ENCODE peak calls at places on chromosomes 12 and 14, in nine cellular contexts. E is adipocyte; O is stimulated activated CD8-positive, alpha-beta memory T cell treated with anti-CD3 and anti-CD28 coated beads, Interleukin-4, amount 100 ng/mL, for 24 hours; W is H9; F is frontal cortex; K is GM03348; C is stimulated activated effector memory CD8-positive, alpha-beta T cell treated with anti-CD3 and anti-CD28 coated beads, Interleukin-12 subunit alpha, Interleukin-12 subunit beta, amount 100 ng/mL, for 72 hours; V is right atrium auricular region; Z is NCI-H187. R is an unnamed sample.

GRCh38 chr12:124039276-124039675 is 66.3 kb downstream of the ZNF664 start:
- DNase-seq in E (peak; percentile 67), O (no peak), W (no peak), F (no peak), K (peak; percentile 72), C (no peak), V (no peak), Z (no peak), R (peak; percentile 53)

GRCh38 chr14:68282479-68283377 is 463.1 kb downstream of the RAD51B start:
- DNase-seq in E (no peak), O (no peak), W (no peak), F (no peak), K (no peak), C (no peak), V (no peak), Z (no peak), R (no peak)

GRCh38 chr12:24562761-24563392 is 386.0 kb downstream of the BCAT1 start:
- DNase-seq in E (peak; percentile 50), O (no peak), W (peak; percentile 66), F (peak; percentile 55), K (peak; percentile 51), C (no peak), V (no peak), Z (peak; percentile 37), R (peak; percentile 19)

GRCh38 chr12:24709201-24709600 is 239.7 kb downstream of the BCAT1 start:
- DNase-seq in E (peak; percentile 3), O (no peak), W (no peak), F (no peak), K (no peak), C (no peak), V (no peak), Z (no peak), R (peak; percentile 63)

GRCh38 chr12:127041985-127042625 is 1224.9 kb upstream of the TMEM132C start:
- DNase-seq in E (peak; percentile 8), O (no peak), W (no peak), F (no peak), K (no peak), C (no peak), V (no peak), Z (no peak), R (no peak)

GRCh38 chr12:38141239-38141638 is 175.3 kb upstream of the ALG10B start:
- DNase-seq in E (no peak), O (no peak), W (no peak), F (no peak), K (no peak), C (no peak), V (peak; percentile 55), Z (no peak), R (no peak)

GRCh38 chr12:110345176-110345651 is 58.3 kb downstream of the ANAPC7 start:
- DNase-seq in E (no peak), O (no peak), W (no peak), F (no peak), K (no peak), C (no peak), V (peak; percentile 54), Z (no peak), R (no peak)

GRCh38 chr12:109573914-109574244 is 285 bp downstream of the MVK start:
- DNase-seq in E (no peak), O (no peak), W (no peak), F (no peak), K (no peak), C (no peak), V (no peak), Z (no peak), R (no peak)

GRCh38 chr14:20632831-20633771 is 8.4 kb downstream of the OR6S1 start:
- DNase-seq in E (peak; percentile 83), O (peak; percentile 53), W (peak; percentile 92), F (no peak), K (peak; percentile 68), C (peak; percentile 45), V (no peak), Z (no peak), R (peak; percentile 84)

GRCh38 chr14:75522224-75522764 is at the start of gene BATF:
- DNase-seq in E (no peak), O (peak; percentile 62), W (no peak), F (no peak), K (no peak), C (peak; percentile 60), V (no peak), Z (no peak), R (no peak)